ENCODE peak calls at places on chromosomes 2 and 18, in seven cellular contexts. L is mesenchymal stem cell, A is H9, D is trophoblast cell, P is neuronal stem cell, X is IMR-90, K is H1. Y is an unnamed sample.

GRCh38 chr2:72937356-72937669 is 20.0 kb downstream of the EMX1 start:
- DNase-seq in L (no peak), A (no peak), X (no peak), P (no peak), K (no peak), D (no peak), Y (no peak)

GRCh38 chr2:215929602-215930335 is 83.6 kb downstream of the MREG start:
- DNase-seq in K (peak), P (no peak), A (no peak), D (peak), X (peak), L (peak), Y (peak)

GRCh38 chr2:158464426-158465281 is 7.9 kb downstream of the PKP4 start:
- DNase-seq in D (peak), A (no peak), X (peak), P (no peak), K (no peak), L (peak), Y (no peak)

GRCh38 chr2:104849618-104850097 is 4.3 kb upstream of the POU3F3 start:
- DNase-seq in L (peak), P (no peak), A (peak), K (peak), D (peak), X (peak), Y (peak)

GRCh38 chr2:45910473-45911060 is 259.1 kb downstream of the PRKCE start:
- DNase-seq in A (no peak), P (no peak), D (no peak), K (no peak), X (no peak), L (no peak), Y (peak)

GRCh38 chr2:131039101-131039440 is 54.2 kb downstream of the FAM168B start:
- DNase-seq in A (no peak), L (no peak), K (no peak), X (no peak), P (no peak), D (no peak), Y (no peak)

GRCh38 chr2:152247337-152247695 is 71.8 kb upstream of the STAM2 start:
- DNase-seq in D (peak), A (no peak), L (no peak), K (no peak), X (peak), P (no peak), Y (no peak)

GRCh38 chr2:230891509-230891908 is 26.8 kb downstream of the ITM2C start:
- DNase-seq in K (no peak), X (no peak), A (no peak), L (no peak), D (no peak), P (no peak), Y (no peak)

GRCh38 chr2:219452361-219453317 is 18.0 kb downstream of the SPEG start:
- DNase-seq in D (peak), X (peak), A (no peak), L (peak), K (no peak), P (no peak), Y (peak)

GRCh38 chr2:190655570-190655969 is 6.7 kb downstream of the NAB1 start:
- DNase-seq in K (no peak), X (no peak), A (no peak), L (no peak), D (no peak), P (no peak), Y (no peak)

GRCh38 chr18:9987931-9988330 is 74.1 kb downstream of the VAPA start:
- DNase-seq in X (no peak), D (no peak), K (no peak), A (no peak), L (no peak), P (no peak), Y (no peak)

GRCh38 chr2:75787532-75788132 is 76.9 kb upstream of the GCFC2 start:
- DNase-seq in A (no peak), D (peak), X (peak), L (peak), K (no peak), P (peak), Y (peak)

GRCh38 chr2:168314236-168314635 is 66.8 kb upstream of the STK39 start:
- DNase-seq in L (no peak), P (no peak), X (no peak), K (no peak), A (no peak), D (no peak), Y (no peak)

GRCh38 chr2:97730245-97730644 is 16.9 kb downstream of the ZAP70 start:
- DNase-seq in D (no peak), X (peak), L (peak), K (no peak), P (no peak), A (no peak), Y (no peak)

GRCh38 chr2:96205888-96206287 is 2.7 kb downstream of the STARD7 start:
- DNase-seq in X (peak), A (no peak), D (peak), P (no peak), K (no peak), L (peak), Y (no peak)

GRCh38 chr2:114499101-114499500 is 56.7 kb downstream of the DPP10 start:
- DNase-seq in P (no peak), K (no peak), D (no peak), L (no peak), X (no peak), A (no peak), Y (no peak)
- H2BK5ac ChIP-seq in P (no peak), K (no peak), D (no peak), L (no peak), X (no peak), A (no peak), Y (no peak)

GRCh38 chr2:11045294-11045693 is 110.0 kb upstream of the SLC66A3 start:
- DNase-seq in P (no peak), K (peak), D (no peak), A (no peak), L (no peak), X (no peak), Y (no peak)
- H3K4ac ChIP-seq in P (no peak), K (no peak), D (no peak), A (no peak), L (no peak), X (no peak), Y (no peak)

GRCh38 chr2:113195923-113196501 is 22.2 kb downstream of the PSD4 start:
- DNase-seq in D (no peak), A (no peak), P (no peak), K (no peak), L (no peak), X (no peak), Y (no peak)
- H3K18ac ChIP-seq in D (no peak), A (no peak), P (peak), K (no peak), L (no peak), X (no peak), Y (no peak)

GRCh38 chr18:67265464-67266245 is 250.9 kb downstream of the DSEL start:
- DNase-seq in P (no peak), L (peak), D (peak), X (peak), A (no peak), K (no peak), Y (no peak)

GRCh38 chr18:67261931-67262552 is 254.5 kb downstream of the DSEL start:
- DNase-seq in X (no peak), L (peak), K (no peak), A (no peak), D (no peak), P (no peak), Y (no peak)

GRCh38 chr18:67266591-67267237 is 249.8 kb downstream of the DSEL start:
- DNase-seq in D (peak), A (no peak), L (peak), P (no peak), X (peak), K (no peak), Y (peak)

GRCh38 chr18:67266246-67266570 is 250.3 kb downstream of the DSEL start:
- DNase-seq in K (no peak), L (no peak), X (no peak), A (no peak), D (no peak), P (no peak), Y (no peak)

GRCh38 chr18:67260841-67261240 is 255.7 kb downstream of the DSEL start:
- DNase-seq in K (no peak), A (no peak), L (no peak), D (no peak), P (no peak), X (peak), Y (no peak)
- H2BK5ac ChIP-seq in K (no peak), A (no peak), L (no peak), D (no peak), P (no peak), X (no peak), Y (no peak)

GRCh38 chr18:75201936-75202335 is 7.0 kb downstream of the PTGR3 start:
- DNase-seq in X (no peak), L (no peak), K (no peak), D (no peak), A (no peak), P (no peak), Y (no peak)

GRCh38 chr18:75200071-75200470 is 8.9 kb downstream of the PTGR3 start:
- DNase-seq in D (no peak), L (no peak), K (no peak), X (no peak), P (no peak), A (no peak), Y (no peak)

GRCh38 chr18:75200644-75201272 is 8.2 kb downstream of the PTGR3 start:
- DNase-seq in X (no peak), A (no peak), L (no peak), D (no peak), P (no peak), K (no peak), Y (no peak)

GRCh38 chr18:75202976-75203375 is 6.0 kb downstream of the PTGR3 start:
- DNase-seq in L (no peak), K (no peak), A (no peak), D (no peak), P (no peak), X (no peak), Y (no peak)

DNA sequence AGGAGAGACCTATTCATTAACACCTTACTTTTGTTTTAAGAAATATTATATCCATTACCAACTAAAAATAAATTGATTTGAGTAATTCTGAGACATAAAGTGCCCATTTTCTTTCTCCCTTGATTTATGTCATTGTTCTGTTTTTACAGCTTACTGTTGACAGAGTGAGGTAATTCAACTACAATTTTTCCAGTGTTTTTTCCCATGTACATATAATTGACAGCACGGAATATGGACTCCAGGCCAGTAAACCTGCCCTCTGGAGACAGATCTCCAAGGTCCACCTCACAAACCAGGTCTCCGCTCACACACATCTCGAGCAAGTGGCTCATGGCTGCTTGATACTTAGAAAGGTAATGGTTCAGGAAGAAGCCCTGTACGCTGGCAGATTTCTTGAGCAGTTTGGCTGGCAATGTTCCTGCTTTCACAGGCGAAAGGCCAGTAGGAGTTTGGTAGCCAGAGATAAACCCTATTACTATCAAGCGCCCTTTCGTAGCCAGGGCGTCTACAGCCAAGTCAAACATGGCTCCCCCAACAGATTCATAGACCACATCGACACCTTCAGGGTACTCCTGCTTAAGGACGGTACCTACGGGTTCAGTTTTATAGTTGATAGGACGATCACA is 7.6 kb downstream of the PTGR3 start:
- DNase-seq in P (no peak), A (no peak), K (no peak), L (no peak), D (no peak), X (no peak), Y (no peak)
- H3K4ac ChIP-seq in P (no peak), A (no peak), K (no peak), L (no peak), D (no peak), X (peak), Y (no peak)

DNA sequence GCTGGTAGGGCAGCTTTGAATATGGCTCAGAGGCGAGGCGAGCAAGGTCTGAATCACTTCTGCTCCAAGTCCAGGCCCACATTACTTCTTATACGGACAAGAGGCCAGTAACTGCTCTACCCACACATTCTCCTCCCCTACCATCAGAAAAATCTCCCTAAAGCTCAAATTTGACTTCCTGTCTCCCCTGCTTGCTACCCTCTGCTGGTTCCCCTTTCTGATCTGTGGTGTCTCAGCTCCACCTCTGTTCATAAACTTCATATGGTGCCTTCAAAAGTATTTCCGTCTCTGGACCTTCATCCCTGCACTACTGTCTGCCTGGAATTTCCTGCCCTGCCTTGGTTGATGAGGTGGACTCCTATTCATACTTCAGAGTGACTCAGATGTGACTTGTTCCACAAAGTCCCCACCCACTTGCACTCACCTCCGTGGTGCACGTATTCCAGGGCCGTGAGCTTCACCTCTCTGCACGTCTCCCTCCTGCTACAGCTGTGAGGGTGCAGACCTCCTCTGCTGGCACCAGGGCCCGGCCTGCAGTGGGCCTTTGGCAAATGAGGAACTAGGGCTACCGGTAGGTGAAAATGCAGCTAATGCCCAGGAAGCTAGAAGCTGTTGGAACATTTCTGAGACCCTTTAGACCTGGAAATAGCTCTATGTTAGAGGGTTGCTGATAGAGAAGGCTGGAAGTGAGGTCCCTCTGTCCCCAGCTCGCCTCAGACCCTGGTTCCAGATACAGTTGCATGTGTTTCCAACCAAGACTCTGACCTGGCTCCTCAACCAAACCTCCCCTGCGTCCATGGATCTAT is 24.6 kb upstream of the KCMF1 start:
- DNase-seq in A (no peak), K (no peak), X (peak), D (peak), P (no peak), L (peak), Y (no peak)
- H3K18ac ChIP-seq in A (no peak), K (peak), X (peak), D (no peak), P (peak), L (peak), Y (no peak)

GRCh38 chr2:133193544-133193943 is 374.7 kb downstream of the NCKAP5 start:
- DNase-seq in K (no peak), X (no peak), L (no peak), P (no peak), D (no peak), A (no peak), Y (no peak)
- H2BK5ac ChIP-seq in K (no peak), X (no peak), L (no peak), P (no peak), D (no peak), A (no peak), Y (no peak)

GRCh38 chr2:64232266-64232665 is 88.0 kb upstream of the PELI1 start:
- DNase-seq in L (no peak), X (no peak), A (no peak), D (peak), K (no peak), P (no peak), Y (no peak)
- H3K4ac ChIP-seq in L (no peak), X (no peak), A (no peak), D (no peak), K (no peak), P (no peak), Y (no peak)

Y was measured in mesendoderm.